ENCODE peak calls at places on chromosomes 7 and 10, in eight cellular contexts. D, G, H, J, E, M, Z and Q are unnamed samples.

GRCh38 chr10:119153661-119154060 is 11.9 kb downstream of the SFXN4 start:
- DNase-seq in D (no peak), G (no peak), H (no peak), J (no peak), E (no peak), M (no peak), Z (no peak), Q (no peak)

GRCh38 chr7:45031829-45032228 is 31.8 kb downstream of the CCM2 start:
- DNase-seq in D (no peak), G (no peak), H (no peak), J (no peak), E (no peak), M (no peak), Z (no peak), Q (no peak)

GRCh38 chr10:62007145-62007544 is 105.6 kb downstream of the ARID5B start:
- DNase-seq in D (no peak), G (no peak), H (no peak), J (no peak), E (no peak), M (no peak), Z (no peak), Q (no peak)

GRCh38 chr10:104931723-104932122 is 290.6 kb downstream of the SORCS3 start:
- DNase-seq in D (no peak), G (no peak), H (no peak), J (no peak), E (no peak), M (no peak), Z (no peak), Q (no peak)

GRCh38 chr10:97060441-97061084 is 125.2 kb downstream of the SLIT1 start:
- DNase-seq in D (no peak), G (no peak), H (no peak), J (no peak), E (no peak), M (no peak), Z (no peak), Q (no peak)

GRCh38 chr10:48205918-48206317 is 68.6 kb downstream of the FRMPD2 start:
- DNase-seq in D (no peak), G (no peak), H (no peak), J (no peak), E (no peak), M (no peak), Z (no peak), Q (no peak)

GRCh38 chr7:68722044-68722443 is 876.2 kb upstream of the AUTS2 start:
- DNase-seq in D (no peak), G (no peak), H (no peak), J (no peak), E (no peak), M (no peak), Z (no peak), Q (no peak)

GRCh38 chr10:124508070-124508667 is 46.5 kb downstream of the LHPP start:
- DNase-seq in D (no peak), G (no peak), H (no peak), J (no peak), E (no peak), M (no peak), Z (no peak), Q (no peak)

GRCh38 chr10:62268027-62268398 is 631 bp downstream of the RTKN2 start:
- DNase-seq in D (no peak), G (no peak), H (no peak), J (no peak), E (no peak), M (no peak), Z (no peak), Q (no peak)

GRCh38 chr7:134421998-134422397 is 36.9 kb downstream of the AKR1B1 start:
- DNase-seq in D (no peak), G (no peak), H (no peak), J (no peak), E (no peak), M (no peak), Z (no peak), Q (no peak)

GRCh38 chr7:43112941-43113621 is 634 bp downstream of the HECW1 start:
- DNase-seq in D (no peak), G (no peak), H (peak; percentile 85), J (no peak), E (no peak), M (no peak), Z (no peak), Q (no peak)

GRCh38 chr10:88781206-88781605 is 21.3 kb upstream of the LIPM start:
- DNase-seq in D (no peak), G (no peak), H (no peak), J (no peak), E (no peak), M (no peak), Z (no peak), Q (no peak)

GRCh38 chr10:128892005-128892404 is 575.0 kb upstream of the MGMT start:
- DNase-seq in D (no peak), G (no peak), H (no peak), J (no peak), E (no peak), M (no peak), Z (no peak), Q (no peak)

GRCh38 chr10:45553155-45553554 is 119.4 kb downstream of the ZFAND4 start:
- DNase-seq in D (no peak), G (no peak), H (no peak), J (no peak), E (no peak), M (no peak), Z (no peak), Q (no peak)

GRCh38 chr7:54015251-54015650 is 526.9 kb upstream of the VSTM2A start:
- DNase-seq in D (no peak), G (no peak), H (no peak), J (no peak), E (no peak), M (no peak), Z (no peak), Q (no peak)

GRCh38 chr7:153590136-153590535 is 462.1 kb upstream of the DPP6 start:
- DNase-seq in D (no peak), G (no peak), H (no peak), J (no peak), E (no peak), M (no peak), Z (no peak), Q (no peak)

GRCh38 chr7:105189859-105190492 is 176.0 kb downstream of the KMT2E start:
- DNase-seq in D (no peak), G (no peak), H (no peak), J (no peak), E (no peak), M (no peak), Z (no peak), Q (no peak)

GRCh38 chr10:112804036-112804435 is 146.0 kb upstream of the TCF7L2 start:
- DNase-seq in D (no peak), G (no peak), H (peak; percentile 41), J (no peak), E (no peak), M (no peak), Z (no peak), Q (no peak)

GRCh38 chr10:29603516-29603915 is 31.3 kb downstream of the SVIL start:
- DNase-seq in D (no peak), G (no peak), H (no peak), J (no peak), E (no peak), M (no peak), Z (no peak), Q (no peak)